ENCODE peak calls at places on chromosomes 4 and X, in eight cellular contexts. One of them, this sample, is unnamed.

GRCh38 chr4:95107635-95108034 is 349.9 kb downstream of the BMPR1B start:
- DNase-seq in nephron progenitor cell: no peak
- DNase-seq in T-helper 1 cell: no peak
- DNase-seq in iris pigment epithelial cell: peak
- DNase-seq in activated T-cell treated with anti-CD3 and anti-CD28 coated beads, Interleukin-2, amount 50 U/mL, for 1 hour: no peak
- DNase-seq in stimulated activated CD8-positive, alpha-beta memory T cell treated with anti-CD3 and anti-CD28 coated beads, Interleukin-2, amount 100 ng/mL, for 48 hours: no peak
- DNase-seq in A172: no peak
- DNase-seq in NCI-H1417: no peak
- DNase-seq in this sample: no peak

GRCh38 chrX:50403903-50404302 is 66.7 kb downstream of the DGKK start:
- DNase-seq in stimulated activated CD8-positive, alpha-beta memory T cell treated with anti-CD3 and anti-CD28 coated beads, Interleukin-2, amount 100 ng/mL, for 48 hours: no peak
- DNase-seq in nephron progenitor cell: no peak
- DNase-seq in activated T-cell treated with anti-CD3 and anti-CD28 coated beads, Interleukin-2, amount 50 U/mL, for 1 hour: no peak
- DNase-seq in iris pigment epithelial cell: no peak
- DNase-seq in A172: no peak
- DNase-seq in T-helper 1 cell: no peak
- DNase-seq in NCI-H1417: no peak
- DNase-seq in this sample: no peak

GRCh38 chrX:149074429-149074828 is 430.7 kb downstream of the IDS start:
- DNase-seq in activated T-cell treated with anti-CD3 and anti-CD28 coated beads, Interleukin-2, amount 50 U/mL, for 1 hour: no peak
- DNase-seq in stimulated activated CD8-positive, alpha-beta memory T cell treated with anti-CD3 and anti-CD28 coated beads, Interleukin-2, amount 100 ng/mL, for 48 hours: no peak
- DNase-seq in nephron progenitor cell: peak
- DNase-seq in NCI-H1417: no peak
- DNase-seq in A172: peak
- DNase-seq in T-helper 1 cell: no peak
- DNase-seq in iris pigment epithelial cell: no peak
- DNase-seq in this sample: no peak

GRCh38 chr4:20625460-20625859 is 74.8 kb upstream of the PACRGL start:
- DNase-seq in activated T-cell treated with anti-CD3 and anti-CD28 coated beads, Interleukin-2, amount 50 U/mL, for 1 hour: no peak
- DNase-seq in A172: no peak
- DNase-seq in NCI-H1417: no peak
- DNase-seq in nephron progenitor cell: no peak
- DNase-seq in T-helper 1 cell: no peak
- DNase-seq in stimulated activated CD8-positive, alpha-beta memory T cell treated with anti-CD3 and anti-CD28 coated beads, Interleukin-2, amount 100 ng/mL, for 48 hours: no peak
- DNase-seq in iris pigment epithelial cell: no peak
- DNase-seq in this sample: no peak

GRCh38 chr4:69984030-69984443 is 11.7 kb upstream of the STATH start:
- DNase-seq in T-helper 1 cell: no peak
- DNase-seq in activated T-cell treated with anti-CD3 and anti-CD28 coated beads, Interleukin-2, amount 50 U/mL, for 1 hour: no peak
- DNase-seq in nephron progenitor cell: no peak
- DNase-seq in iris pigment epithelial cell: peak
- DNase-seq in A172: peak
- DNase-seq in stimulated activated CD8-positive, alpha-beta memory T cell treated with anti-CD3 and anti-CD28 coated beads, Interleukin-2, amount 100 ng/mL, for 48 hours: no peak
- DNase-seq in NCI-H1417: peak
- DNase-seq in this sample: no peak

GRCh38 chr4:89994176-89994873 is 99.7 kb downstream of the MMRN1 start:
- DNase-seq in iris pigment epithelial cell: no peak
- DNase-seq in stimulated activated CD8-positive, alpha-beta memory T cell treated with anti-CD3 and anti-CD28 coated beads, Interleukin-2, amount 100 ng/mL, for 48 hours: no peak
- DNase-seq in A172: peak
- DNase-seq in T-helper 1 cell: no peak
- DNase-seq in activated T-cell treated with anti-CD3 and anti-CD28 coated beads, Interleukin-2, amount 50 U/mL, for 1 hour: no peak
- DNase-seq in nephron progenitor cell: no peak
- DNase-seq in NCI-H1417: no peak
- DNase-seq in this sample: no peak

GRCh38 chr4:170675568-170676262 is 586.0 kb upstream of the AADAT start:
- DNase-seq in stimulated activated CD8-positive, alpha-beta memory T cell treated with anti-CD3 and anti-CD28 coated beads, Interleukin-2, amount 100 ng/mL, for 48 hours: no peak
- DNase-seq in A172: peak
- DNase-seq in iris pigment epithelial cell: peak
- DNase-seq in activated T-cell treated with anti-CD3 and anti-CD28 coated beads, Interleukin-2, amount 50 U/mL, for 1 hour: no peak
- DNase-seq in NCI-H1417: no peak
- DNase-seq in T-helper 1 cell: no peak
- DNase-seq in nephron progenitor cell: no peak
- DNase-seq in this sample: no peak

GRCh38 chrX:2690856-2691542 is at the start of gene CD99:
- DNase-seq in NCI-H1417: no peak
- DNase-seq in nephron progenitor cell: peak
- DNase-seq in stimulated activated CD8-positive, alpha-beta memory T cell treated with anti-CD3 and anti-CD28 coated beads, Interleukin-2, amount 100 ng/mL, for 48 hours: peak
- DNase-seq in iris pigment epithelial cell: peak
- DNase-seq in A172: peak
- DNase-seq in T-helper 1 cell: peak
- DNase-seq in activated T-cell treated with anti-CD3 and anti-CD28 coated beads, Interleukin-2, amount 50 U/mL, for 1 hour: peak
- DNase-seq in this sample: peak

GRCh38 chrX:42755820-42756219 is 22.1 kb downstream of the PPP1R2C start:
- DNase-seq in stimulated activated CD8-positive, alpha-beta memory T cell treated with anti-CD3 and anti-CD28 coated beads, Interleukin-2, amount 100 ng/mL, for 48 hours: no peak
- DNase-seq in A172: peak
- DNase-seq in NCI-H1417: no peak
- DNase-seq in T-helper 1 cell: no peak
- DNase-seq in nephron progenitor cell: no peak
- DNase-seq in activated T-cell treated with anti-CD3 and anti-CD28 coated beads, Interleukin-2, amount 50 U/mL, for 1 hour: no peak
- DNase-seq in iris pigment epithelial cell: peak
- DNase-seq in this sample: no peak

GRCh38 chrX:19577181-19577810 is 62.0 kb upstream of the MAP3K15 start:
- DNase-seq in T-helper 1 cell: no peak
- DNase-seq in A172: no peak
- DNase-seq in activated T-cell treated with anti-CD3 and anti-CD28 coated beads, Interleukin-2, amount 50 U/mL, for 1 hour: no peak
- DNase-seq in nephron progenitor cell: no peak
- DNase-seq in iris pigment epithelial cell: no peak
- DNase-seq in NCI-H1417: no peak
- DNase-seq in stimulated activated CD8-positive, alpha-beta memory T cell treated with anti-CD3 and anti-CD28 coated beads, Interleukin-2, amount 100 ng/mL, for 48 hours: no peak
- DNase-seq in this sample: no peak